ENCODE peak calls at places on chromosomes 13 and 19, in six cellular contexts. U is esophagus muscularis mucosa; W is stimulated activated CD4-positive, alpha-beta T cell treated with anti-CD3 and anti-CD28 coated beads, Interleukin-15, amount 100 ng/mL, for 24 hours; C is Karpas-422; X is body of pancreas; E is fibroblast of lung. Q is an unnamed sample.

GRCh38 chr19:1568320-1569019 is at the start of gene MEX3D:
- DNase-seq in U (no peak), W (peak), C (peak), X (peak), E (peak), Q (peak)

GRCh38 chr19:56301152-56301551 is 13.5 kb downstream of the ZSCAN5A start:
- DNase-seq in U (no peak), W (no peak), C (peak), X (no peak), E (no peak), Q (no peak)

GRCh38 chr13:50319603-50320296 is 304.5 kb downstream of the KCNRG start:
- DNase-seq in U (no peak), W (no peak), C (no peak), X (peak), E (peak), Q (no peak)

GRCh38 chr13:49292742-49293498 is 45.2 kb downstream of the CDADC1 start:
- DNase-seq in U (no peak), W (peak), C (no peak), X (peak), E (peak), Q (peak)

GRCh38 chr13:93289047-93289446 is 62.4 kb downstream of the GPC6 start:
- DNase-seq in U (no peak), W (no peak), C (no peak), X (no peak), E (peak), Q (no peak)

GRCh38 chr13:108984251-108984920 is 355.0 kb downstream of the MYO16 start:
- DNase-seq in U (no peak), W (no peak), C (no peak), X (no peak), E (no peak), Q (no peak)

GRCh38 chr13:76210262-76210661 is 574.1 kb downstream of the LMO7 start:
- DNase-seq in U (no peak), W (no peak), C (no peak), X (no peak), E (peak), Q (no peak)

GRCh38 chr13:30307194-30307965 is at the start of gene KATNAL1:
- DNase-seq in U (no peak), W (peak), C (peak), X (peak), E (peak), Q (peak)

GRCh38 chr19:56547535-56547934 is 8.8 kb downstream of the ZFP28 start:
- DNase-seq in U (no peak), W (no peak), C (peak), X (no peak), E (no peak), Q (no peak)

Q was measured in anterior cingulate cortex.